ENCODE peak calls at places on chromosomes 6 and 20, in four cellular contexts. Q is stomach, L is IMR-90, O is mucosa of descending colon. P is an unnamed sample.

GRCh38 chr6:158023597-158023939 is 41.9 kb downstream of the SYNJ2 start:
- DNase-seq in Q (no peak), L (no peak), O (no peak), P (no peak)

GRCh38 chr20:58471161-58471834 is 43.9 kb downstream of the APCDD1L start:
- DNase-seq in Q (no peak), L (peak; percentile 15), O (peak; percentile 49), P (no peak)

GRCh38 chr6:43097098-43097489 is 21.0 kb downstream of the PTK7 start:
- DNase-seq in Q (no peak), L (no peak), O (no peak), P (no peak)

GRCh38 chr6:24827970-24828369 is 29.3 kb upstream of the ARMH2 start:
- DNase-seq in Q (no peak), L (no peak), O (no peak), P (no peak)

GRCh38 chr20:47204008-47204745 is 152.3 kb downstream of the ZMYND8 start:
- DNase-seq in Q (peak; percentile 39), L (peak; percentile 87), O (no peak), P (no peak)

GRCh38 chr6:56953597-56954388 is 1.1 kb upstream of the BEND6 start:
- DNase-seq in Q (no peak), L (no peak), O (peak; percentile 25), P (no peak)

GRCh38 chr6:70375882-70376281 is 37.4 kb upstream of the FAM135A start:
- DNase-seq in Q (no peak), L (no peak), O (no peak), P (no peak)

GRCh38 chr20:4697874-4698221 is 23.9 kb upstream of the PRND start:
- DNase-seq in Q (no peak), L (no peak), O (no peak), P (no peak)

GRCh38 chr6:126112171-126112632 is 125.9 kb downstream of the TRMT11 start:
- DNase-seq in Q (no peak), L (peak; percentile 63), O (no peak), P (no peak)

GRCh38 chr6:46961248-46961647 is 39.5 kb upstream of the ADGRF5 start:
- DNase-seq in Q (no peak), L (no peak), O (no peak), P (no peak)

GRCh38 chr6:15074806-15075205 is 171.1 kb upstream of the JARID2 start:
- DNase-seq in Q (no peak), L (no peak), O (no peak), P (no peak)

GRCh38 chr6:6648659-6649343 is 60.3 kb downstream of the LY86 start:
- DNase-seq in Q (no peak), L (no peak), O (no peak), P (no peak)
- TF ChIP-seq CTCF in Q (no peak), L (no peak), O (no peak), P (no peak)

DNA sequence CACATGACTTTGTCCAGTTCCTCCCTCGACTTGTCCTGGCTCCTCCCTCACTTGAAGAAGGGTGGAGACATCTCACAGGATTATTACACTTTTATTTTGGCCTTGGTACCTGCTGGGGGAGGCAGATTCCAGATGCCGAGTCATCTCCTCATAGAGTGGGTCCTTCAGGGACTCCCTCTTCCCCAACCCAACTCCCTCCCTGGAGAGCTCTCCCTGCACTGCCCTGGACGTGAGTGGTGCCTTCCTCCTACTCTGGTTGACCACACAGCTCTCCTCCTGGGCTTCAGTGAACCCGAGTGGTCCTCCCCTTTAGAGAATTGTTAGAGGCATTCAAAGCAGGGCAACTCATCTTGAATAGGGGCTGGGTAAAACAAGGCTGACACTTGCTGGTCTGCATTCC is 40.9 kb upstream of the MC3R start:
- DNase-seq in Q (no peak), L (no peak), O (no peak), P (no peak)
- H3K9me3 ChIP-seq in Q (no peaks in the 10 kb centered on the region), L (peaks cover 5% of the 10 kb centered on the region), O (no peaks in the 10 kb centered on the region), P (no peaks in the 10 kb centered on the region)

DNA sequence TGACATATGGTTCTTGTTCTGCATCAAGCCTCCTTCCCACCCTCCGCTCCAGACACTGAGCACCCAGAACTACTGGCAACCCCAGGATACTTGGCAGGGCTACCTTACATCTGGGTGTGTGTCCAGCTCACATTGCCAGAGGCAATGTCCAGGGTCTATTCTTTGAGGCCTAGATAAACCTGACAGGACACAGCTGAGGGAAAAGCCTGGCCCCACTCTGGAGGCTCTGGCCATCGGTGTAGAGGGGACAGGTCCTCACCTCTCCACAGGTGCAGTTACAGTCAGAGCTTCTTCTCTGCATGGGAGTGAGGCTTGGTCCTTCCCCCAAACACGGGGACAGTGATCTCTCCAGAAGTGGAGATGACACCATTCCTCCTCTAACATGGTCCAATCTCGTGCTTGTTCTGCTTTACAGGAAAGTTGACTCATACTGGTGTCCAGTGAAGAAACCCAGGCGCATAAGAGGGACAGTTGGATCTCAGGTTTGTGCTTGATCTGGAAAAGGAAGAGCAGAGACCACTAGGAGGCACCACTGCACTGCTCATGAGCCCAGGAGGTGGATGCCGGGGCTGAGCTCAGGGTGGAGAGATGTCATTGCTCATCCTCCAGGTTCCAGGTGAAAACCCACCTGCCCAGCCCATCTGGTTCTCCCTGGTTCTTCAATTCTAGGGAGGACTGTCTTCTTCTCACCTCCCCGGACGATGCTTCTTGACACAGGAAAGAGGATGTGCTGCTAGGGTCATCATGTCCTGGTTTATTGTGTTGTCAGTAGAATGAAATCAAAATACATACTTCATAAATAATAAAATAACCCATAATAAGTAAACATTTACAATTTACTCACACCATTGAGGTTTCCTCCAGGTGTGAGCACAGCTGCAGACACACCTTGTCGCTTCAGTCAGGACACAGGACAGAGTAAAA is 14.7 kb downstream of the HLA-F start:
- DNase-seq in Q (peak; percentile 71), L (peak; percentile 66), O (peak; percentile 72), P (peak; percentile 45)
- TF ChIP-seq CTCF in Q (no peak), L (peak; percentile 71), O (peak; percentile 31), P (peak; percentile 67)

GRCh38 chr6:168686831-168687730 is 246.1 kb downstream of the SMOC2 start:
- DNase-seq in Q (no peak), L (no peak), O (no peak), P (no peak)
- H3K9me3 ChIP-seq in Q (no peaks in the 10 kb centered on the region), L (peaks cover 46% of the 10 kb centered on the region), O (no peaks in the 10 kb centered on the region), P (no peaks in the 10 kb centered on the region)

GRCh38 chr6:133889557-133890301 is 816 bp downstream of the TCF21 start:
- DNase-seq in Q (no peak), L (peak; percentile 73), O (no peak), P (no peak)
- TF ChIP-seq CTCF in Q (no peak), L (peak; percentile 27), O (no peak), P (no peak)

GRCh38 chr20:31278178-31278577 is 20.7 kb downstream of the DEFB115 start:
- DNase-seq in Q (no peak), L (no peak), O (no peak), P (no peak)
- H3K9me3 ChIP-seq in Q (peaks cover 37% of the 10 kb centered on the region), L (peaks cover 15% of the 10 kb centered on the region), O (peaks cover 71% of the 10 kb centered on the region), P (no peaks in the 10 kb centered on the region)

DNA sequence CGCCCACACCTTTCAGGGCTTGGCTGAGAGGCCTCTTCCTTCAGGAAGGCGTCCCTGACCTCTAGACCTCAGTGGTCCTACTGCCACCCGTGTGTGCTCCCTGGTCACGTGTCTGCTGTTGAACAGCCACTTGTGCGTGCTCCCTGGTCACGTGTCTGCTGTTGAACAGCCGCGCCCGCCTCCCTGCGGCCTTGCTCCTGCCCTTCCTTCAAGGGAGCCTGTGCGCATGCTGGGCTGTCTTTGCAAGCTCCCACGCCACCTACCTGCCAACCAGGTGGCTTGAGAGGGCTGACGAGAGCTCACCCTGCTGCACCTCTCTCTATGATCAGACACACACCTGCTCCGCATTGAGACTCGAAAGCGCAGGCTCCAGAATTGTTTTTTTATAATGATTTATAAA is 179.3 kb downstream of the BMP7 start:
- DNase-seq in Q (no peak), L (no peak), O (no peak), P (no peak)
- TF ChIP-seq CTCF in Q (no peak), L (no peak), O (no peak), P (no peak)

GRCh38 chr20:56273491-56273890 is 25.0 kb downstream of the MC3R start:
- DNase-seq in Q (no peak), L (no peak), O (no peak), P (no peak)
- H3K9me3 ChIP-seq in Q (no peaks in the 10 kb centered on the region), L (peaks cover 10% of the 10 kb centered on the region), O (no peaks in the 10 kb centered on the region), P (no peaks in the 10 kb centered on the region)

GRCh38 chr6:104795363-104795762 is 64.4 kb downstream of the HACE1 start:
- DNase-seq in Q (no peak), L (no peak), O (no peak), P (no peak)

GRCh38 chr6:104788400-104788799 is 71.3 kb downstream of the HACE1 start:
- DNase-seq in Q (no peak), L (no peak), O (no peak), P (no peak)

GRCh38 chr6:104787305-104787704 is 72.4 kb downstream of the HACE1 start:
- DNase-seq in Q (no peak), L (no peak), O (no peak), P (no peak)

GRCh38 chr6:104784884-104785283 is 74.8 kb downstream of the HACE1 start:
- DNase-seq in Q (no peak), L (peak; percentile 41), O (no peak), P (no peak)

DNA sequence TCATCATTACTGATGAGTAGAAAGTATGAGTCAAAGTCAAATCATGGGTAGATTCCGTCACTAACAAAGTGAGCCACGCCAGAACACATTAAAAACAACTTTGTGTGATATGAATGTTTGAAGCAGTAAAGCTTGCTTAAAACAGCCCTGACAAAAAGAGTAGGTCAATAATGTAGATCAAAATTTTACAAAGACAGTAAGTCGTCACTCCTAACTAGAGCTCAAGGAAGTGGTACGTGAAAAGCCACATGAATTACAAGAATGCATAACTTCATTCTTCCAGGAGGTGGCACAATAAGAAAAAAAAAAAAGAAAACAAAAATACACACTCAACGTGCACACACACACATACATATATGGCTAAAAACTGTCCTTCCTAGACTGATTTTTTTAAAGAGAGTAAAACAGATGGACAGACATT is 69.9 kb downstream of the HACE1 start:
- DNase-seq in Q (no peak), L (peak; percentile 55), O (no peak), P (no peak)
- TF ChIP-seq CTCF in Q (no peak), L (peak; percentile 27), O (no peak), P (peak; percentile 61)